ENCODE peak calls at places on chromosomes 12 and 14, in six cellular contexts. One of them, this sample, is unnamed.

GRCh38 chr12:50112456-50113218 is 601 bp downstream of the COX14 start:
- DNase-seq in IMR-90: no peak
- DNase-seq in H1: no peak
- DNase-seq in neuronal stem cell: no peak
- DNase-seq in H9: no peak
- DNase-seq in trophoblast cell: no peak
- DNase-seq in this sample: peak; percentile 75

GRCh38 chr12:49456280-49456679 is 82.5 kb upstream of the KCNH3 start:
- DNase-seq in IMR-90: no peak
- DNase-seq in H1: no peak
- DNase-seq in neuronal stem cell: no peak
- DNase-seq in H9: no peak
- DNase-seq in trophoblast cell: no peak
- DNase-seq in this sample: no peak

GRCh38 chr14:32370720-32371119 is 41.6 kb downstream of the AKAP6 start:
- DNase-seq in IMR-90: peak; percentile 89
- DNase-seq in H1: no peak
- DNase-seq in neuronal stem cell: no peak
- DNase-seq in H9: no peak
- DNase-seq in trophoblast cell: no peak
- DNase-seq in this sample: peak; percentile 79

GRCh38 chr12:34396006-34396860 is 373.9 kb downstream of the ALG10 start:
- DNase-seq in IMR-90: no peak
- DNase-seq in H1: peak; percentile 3
- DNase-seq in neuronal stem cell: no peak
- DNase-seq in H9: peak; percentile 13
- DNase-seq in trophoblast cell: no peak
- DNase-seq in this sample: no peak

GRCh38 chr14:51210594-51210993 is 29.5 kb upstream of the TMX1 start:
- DNase-seq in IMR-90: no peak
- DNase-seq in H1: no peak
- DNase-seq in neuronal stem cell: no peak
- DNase-seq in H9: no peak
- DNase-seq in trophoblast cell: no peak
- DNase-seq in this sample: no peak

GRCh38 chr12:13209279-13210021 is 12.9 kb downstream of the EMP1 start:
- DNase-seq in IMR-90: no peak
- DNase-seq in H1: no peak
- DNase-seq in neuronal stem cell: no peak
- DNase-seq in H9: no peak
- DNase-seq in trophoblast cell: no peak
- DNase-seq in this sample: peak; percentile 21

GRCh38 chr14:101927859-101928258 is 36.5 kb upstream of the DYNC1H1 start:
- DNase-seq in IMR-90: peak; percentile 98
- DNase-seq in H1: no peak
- DNase-seq in neuronal stem cell: no peak
- DNase-seq in H9: no peak
- DNase-seq in trophoblast cell: peak; percentile 54
- DNase-seq in this sample: peak; percentile 87

GRCh38 chr12:34386621-34387255 is 364.4 kb downstream of the ALG10 start:
- DNase-seq in IMR-90: no peak
- DNase-seq in H1: no peak
- DNase-seq in neuronal stem cell: no peak
- DNase-seq in H9: no peak
- DNase-seq in trophoblast cell: no peak
- DNase-seq in this sample: no peak

GRCh38 chr14:103684871-103685270 is 30.4 kb downstream of the XRCC3 start:
- DNase-seq in IMR-90: no peak
- DNase-seq in H1: no peak
- DNase-seq in neuronal stem cell: no peak
- DNase-seq in H9: no peak
- DNase-seq in trophoblast cell: no peak
- DNase-seq in this sample: no peak

GRCh38 chr14:20429801-20430669 is 5.9 kb downstream of the KLHL33 start:
- DNase-seq in IMR-90: no peak
- DNase-seq in H1: no peak
- DNase-seq in neuronal stem cell: no peak
- DNase-seq in H9: no peak
- DNase-seq in trophoblast cell: no peak
- DNase-seq in this sample: no peak

GRCh38 chr14:72619881-72620280 is 274.0 kb downstream of the DPF3 start:
- DNase-seq in IMR-90: no peak
- DNase-seq in H1: peak; percentile 14
- DNase-seq in neuronal stem cell: no peak
- DNase-seq in H9: no peak
- DNase-seq in trophoblast cell: no peak
- DNase-seq in this sample: no peak

GRCh38 chr12:11707535-11707934 is 58.1 kb downstream of the ETV6 start:
- DNase-seq in IMR-90: no peak
- DNase-seq in H1: no peak
- DNase-seq in neuronal stem cell: no peak
- DNase-seq in H9: no peak
- DNase-seq in trophoblast cell: no peak
- DNase-seq in this sample: peak; percentile 8

GRCh38 chr12:104570174-104570907 is 113.6 kb downstream of the CHST11 start:
- DNase-seq in IMR-90: no peak
- DNase-seq in H1: no peak
- DNase-seq in neuronal stem cell: no peak
- DNase-seq in H9: no peak
- DNase-seq in trophoblast cell: no peak
- DNase-seq in this sample: no peak

GRCh38 chr12:61848893-61849292 is 411.3 kb upstream of the USP15 start:
- DNase-seq in IMR-90: no peak
- DNase-seq in H1: no peak
- DNase-seq in neuronal stem cell: no peak
- DNase-seq in H9: no peak
- DNase-seq in trophoblast cell: no peak
- DNase-seq in this sample: no peak

GRCh38 chr12:124592481-124593160 is 25.2 kb upstream of the NCOR2 start:
- DNase-seq in IMR-90: no peak
- DNase-seq in H1: no peak
- DNase-seq in neuronal stem cell: no peak
- DNase-seq in H9: no peak
- DNase-seq in trophoblast cell: peak; percentile 16
- DNase-seq in this sample: no peak

GRCh38 chr12:51591020-51591901 is at the start of gene SCN8A:
- DNase-seq in IMR-90: peak; percentile 56
- DNase-seq in H1: peak; percentile 87
- DNase-seq in neuronal stem cell: peak; percentile 78
- DNase-seq in H9: peak; percentile 90
- DNase-seq in trophoblast cell: peak; percentile 18
- DNase-seq in this sample: peak; percentile 57

GRCh38 chr12:95723693-95724384 is 66.7 kb downstream of the NTN4 start:
- DNase-seq in IMR-90: no peak
- DNase-seq in H1: no peak
- DNase-seq in neuronal stem cell: no peak
- DNase-seq in H9: no peak
- DNase-seq in trophoblast cell: no peak
- DNase-seq in this sample: no peak

GRCh38 chr14:69281450-69282169 is 21.7 kb downstream of the GALNT16 start:
- DNase-seq in IMR-90: peak; percentile 5
- DNase-seq in H1: no peak
- DNase-seq in neuronal stem cell: no peak
- DNase-seq in H9: no peak
- DNase-seq in trophoblast cell: peak; percentile 20
- DNase-seq in this sample: no peak

GRCh38 chr12:38664661-38665269 is 240.6 kb downstream of the CPNE8 start:
- DNase-seq in IMR-90: no peak
- DNase-seq in H1: no peak
- DNase-seq in neuronal stem cell: peak; percentile 17
- DNase-seq in H9: no peak
- DNase-seq in trophoblast cell: peak; percentile 52
- DNase-seq in this sample: peak; percentile 33

GRCh38 chr12:23222801-23223200 is 597.8 kb downstream of the ETNK1 start:
- DNase-seq in IMR-90: no peak
- DNase-seq in H1: no peak
- DNase-seq in neuronal stem cell: no peak
- DNase-seq in H9: no peak
- DNase-seq in trophoblast cell: no peak
- DNase-seq in this sample: no peak

GRCh38 chr12:26906704-26907103 is 31.1 kb downstream of the INTS13 start:
- DNase-seq in IMR-90: no peak
- DNase-seq in H1: no peak
- DNase-seq in neuronal stem cell: no peak
- DNase-seq in H9: no peak
- DNase-seq in trophoblast cell: no peak
- DNase-seq in this sample: no peak

GRCh38 chr14:48023881-48024280 is 348.5 kb upstream of the MDGA2 start:
- DNase-seq in IMR-90: no peak
- DNase-seq in H1: no peak
- DNase-seq in neuronal stem cell: no peak
- DNase-seq in H9: no peak
- DNase-seq in trophoblast cell: no peak
- DNase-seq in this sample: no peak

GRCh38 chr14:89143595-89143994 is 273.4 kb downstream of the FOXN3 start:
- DNase-seq in IMR-90: no peak
- DNase-seq in H1: no peak
- DNase-seq in neuronal stem cell: no peak
- DNase-seq in H9: no peak
- DNase-seq in trophoblast cell: no peak
- DNase-seq in this sample: no peak

GRCh38 chr12:131829351-131829794 is 1.2 kb downstream of the MMP17 start:
- DNase-seq in IMR-90: no peak
- DNase-seq in H1: no peak
- DNase-seq in neuronal stem cell: no peak
- DNase-seq in H9: peak; percentile 41
- DNase-seq in trophoblast cell: no peak
- DNase-seq in this sample: peak; percentile 31

GRCh38 chr12:6090786-6091185 is 33.7 kb downstream of the VWF start:
- DNase-seq in IMR-90: peak; percentile 90
- DNase-seq in H1: no peak
- DNase-seq in neuronal stem cell: no peak
- DNase-seq in H9: no peak
- DNase-seq in trophoblast cell: no peak
- DNase-seq in this sample: no peak

GRCh38 chr14:99579077-99579836 is 24.8 kb downstream of the CCDC85C start:
- DNase-seq in IMR-90: no peak
- DNase-seq in H1: no peak
- DNase-seq in neuronal stem cell: no peak
- DNase-seq in H9: no peak
- DNase-seq in trophoblast cell: peak; percentile 88
- DNase-seq in this sample: no peak

GRCh38 chr12:27193106-27193505 is 51.0 kb upstream of the STK38L start:
- DNase-seq in IMR-90: peak; percentile 94
- DNase-seq in H1: no peak
- DNase-seq in neuronal stem cell: no peak
- DNase-seq in H9: no peak
- DNase-seq in trophoblast cell: no peak
- DNase-seq in this sample: peak; percentile 80

GRCh38 chr14:99541211-99541610 is 60.0 kb downstream of the CCNK start:
- DNase-seq in IMR-90: no peak
- DNase-seq in H1: no peak
- DNase-seq in neuronal stem cell: no peak
- DNase-seq in H9: no peak
- DNase-seq in trophoblast cell: no peak
- DNase-seq in this sample: no peak

GRCh38 chr12:54047160-54047963 is 6.3 kb upstream of the HOXC4 start:
- DNase-seq in IMR-90: no peak
- DNase-seq in H1: no peak
- DNase-seq in neuronal stem cell: no peak
- DNase-seq in H9: peak; percentile 67
- DNase-seq in trophoblast cell: no peak
- DNase-seq in this sample: no peak

GRCh38 chr14:60114881-60115280 is 23.2 kb downstream of the PCNX4 start:
- DNase-seq in IMR-90: no peak
- DNase-seq in H1: no peak
- DNase-seq in neuronal stem cell: no peak
- DNase-seq in H9: no peak
- DNase-seq in trophoblast cell: no peak
- DNase-seq in this sample: no peak

GRCh38 chr14:96881713-96882112 is 84.5 kb downstream of the VRK1 start:
- DNase-seq in IMR-90: no peak
- DNase-seq in H1: no peak
- DNase-seq in neuronal stem cell: no peak
- DNase-seq in H9: no peak
- DNase-seq in trophoblast cell: no peak
- DNase-seq in this sample: no peak
- H3K14ac ChIP-seq in IMR-90: no peak overlapping the region
- H3K14ac ChIP-seq in H1: no peak overlapping the region
- H3K14ac ChIP-seq in neuronal stem cell: no peak overlapping the region
- H3K14ac ChIP-seq in H9: no peak overlapping the region
- H3K14ac ChIP-seq in trophoblast cell: no peak overlapping the region
- H3K14ac ChIP-seq in this sample: no peak overlapping the region

GRCh38 chr12:72015895-72016294 is 77.2 kb downstream of the TPH2 start:
- DNase-seq in IMR-90: no peak
- DNase-seq in H1: no peak
- DNase-seq in neuronal stem cell: no peak
- DNase-seq in H9: no peak
- DNase-seq in trophoblast cell: no peak
- DNase-seq in this sample: no peak
- H3K14ac ChIP-seq in IMR-90: no peak overlapping the region
- H3K14ac ChIP-seq in H1: no peak overlapping the region
- H3K14ac ChIP-seq in neuronal stem cell: no peak overlapping the region
- H3K14ac ChIP-seq in H9: no peak overlapping the region
- H3K14ac ChIP-seq in trophoblast cell: no peak overlapping the region
- H3K14ac ChIP-seq in this sample: no peak overlapping the region

DNA sequence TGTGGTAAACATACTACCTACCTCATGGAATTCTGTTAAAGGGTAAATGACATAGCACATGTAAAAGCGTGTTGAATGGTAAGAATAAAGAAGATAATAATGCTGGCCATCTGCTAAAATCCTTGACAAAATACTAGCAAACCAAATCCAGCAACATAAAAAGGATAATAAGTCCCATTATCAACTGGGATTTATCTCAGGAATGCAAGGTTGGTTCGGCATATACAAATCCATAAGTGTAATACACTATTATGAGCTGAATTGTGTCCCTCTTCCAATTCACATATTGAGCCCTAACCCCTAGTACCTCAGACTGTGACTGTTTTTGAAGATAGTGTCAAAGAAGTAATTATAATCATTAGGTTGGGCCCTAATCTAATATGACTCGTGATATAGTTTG is 37.4 kb downstream of the YEATS4 start:
- DNase-seq in IMR-90: no peak
- DNase-seq in H1: no peak
- DNase-seq in neuronal stem cell: no peak
- DNase-seq in H9: no peak
- DNase-seq in trophoblast cell: no peak
- DNase-seq in this sample: no peak
- H3K14ac ChIP-seq in IMR-90: no peak overlapping the region
- H3K14ac ChIP-seq in H1: no peak overlapping the region
- H3K14ac ChIP-seq in neuronal stem cell: no peak overlapping the region
- H3K14ac ChIP-seq in H9: no peak overlapping the region
- H3K14ac ChIP-seq in trophoblast cell: no peak overlapping the region
- H3K14ac ChIP-seq in this sample: no peak overlapping the region

GRCh38 chr12:66297080-66297479 is 5.2 kb upstream of the HELB start:
- DNase-seq in IMR-90: no peak
- DNase-seq in H1: no peak
- DNase-seq in neuronal stem cell: no peak
- DNase-seq in H9: no peak
- DNase-seq in trophoblast cell: no peak
- DNase-seq in this sample: no peak
- H3K14ac ChIP-seq in IMR-90: no peak overlapping the region
- H3K14ac ChIP-seq in H1: no peak overlapping the region
- H3K14ac ChIP-seq in neuronal stem cell: no peak overlapping the region
- H3K14ac ChIP-seq in H9: no peak overlapping the region
- H3K14ac ChIP-seq in trophoblast cell: no peak overlapping the region
- H3K14ac ChIP-seq in this sample: no peak overlapping the region

GRCh38 chr12:70106347-70106746 is 136.9 kb upstream of the CNOT2 start:
- DNase-seq in IMR-90: no peak
- DNase-seq in H1: no peak
- DNase-seq in neuronal stem cell: no peak
- DNase-seq in H9: no peak
- DNase-seq in trophoblast cell: no peak
- DNase-seq in this sample: no peak

GRCh38 chr12:70101064-70101463 is 142.2 kb upstream of the CNOT2 start:
- DNase-seq in IMR-90: no peak
- DNase-seq in H1: no peak
- DNase-seq in neuronal stem cell: no peak
- DNase-seq in H9: no peak
- DNase-seq in trophoblast cell: no peak
- DNase-seq in this sample: no peak
- H3K14ac ChIP-seq in IMR-90: no peak overlapping the region
- H3K14ac ChIP-seq in H1: no peak overlapping the region
- H3K14ac ChIP-seq in neuronal stem cell: no peak overlapping the region
- H3K14ac ChIP-seq in H9: no peak overlapping the region
- H3K14ac ChIP-seq in trophoblast cell: no peak overlapping the region
- H3K14ac ChIP-seq in this sample: no peak overlapping the region

This sample was measured in mesenchymal stem cell.